ENCODE peak calls at places on chromosomes 4 and X, in seven cellular contexts. One of them, this sample, is unnamed. For H3K27me3, the result is how much of the 10 kb centered on the place peaks cover.

GRCh38 chr4:105092356-105092755 is 54.3 kb upstream of the TET2 start:
- DNase-seq in body of pancreas: no peak
- DNase-seq in esophagus squamous epithelium: no peak
- DNase-seq in lower lobe of right lung: no peak
- DNase-seq in pancreas: no peak
- DNase-seq in GM23248: peak
- DNase-seq in uterus: peak
- DNase-seq in this sample: no peak

GRCh38 chrX:47093248-47093647 is 15.0 kb downstream of the RGN start:
- DNase-seq in lower lobe of right lung: no peak
- DNase-seq in esophagus squamous epithelium: no peak
- DNase-seq in pancreas: no peak
- DNase-seq in GM23248: peak
- DNase-seq in body of pancreas: no peak
- DNase-seq in uterus: no peak
- DNase-seq in this sample: no peak

GRCh38 chr4:165626316-165626715 is 246.7 kb upstream of the TLL1 start:
- DNase-seq in uterus: no peak
- DNase-seq in body of pancreas: no peak
- DNase-seq in esophagus squamous epithelium: no peak
- DNase-seq in GM23248: no peak
- DNase-seq in lower lobe of right lung: no peak
- DNase-seq in pancreas: no peak
- DNase-seq in this sample: no peak

GRCh38 chr4:176593943-176594342 is 198.8 kb downstream of the VEGFC start:
- DNase-seq in body of pancreas: no peak
- DNase-seq in lower lobe of right lung: no peak
- DNase-seq in esophagus squamous epithelium: no peak
- DNase-seq in GM23248: no peak
- DNase-seq in uterus: no peak
- DNase-seq in pancreas: no peak
- DNase-seq in this sample: no peak

GRCh38 chrX:46860536-46860935 is 23.7 kb downstream of the RP2 start:
- DNase-seq in lower lobe of right lung: no peak
- DNase-seq in pancreas: no peak
- DNase-seq in esophagus squamous epithelium: no peak
- DNase-seq in body of pancreas: no peak
- DNase-seq in uterus: no peak
- DNase-seq in GM23248: no peak
- DNase-seq in this sample: no peak

GRCh38 chr4:75235359-75235951 is 278.7 kb downstream of the RCHY1 start:
- DNase-seq in pancreas: no peak
- DNase-seq in uterus: no peak
- DNase-seq in lower lobe of right lung: no peak
- DNase-seq in GM23248: no peak
- DNase-seq in body of pancreas: no peak
- DNase-seq in esophagus squamous epithelium: no peak
- DNase-seq in this sample: no peak

GRCh38 chr4:100736651-100737450 is 219.0 kb upstream of the EMCN start:
- DNase-seq in GM23248: peak
- DNase-seq in esophagus squamous epithelium: no peak
- DNase-seq in body of pancreas: no peak
- DNase-seq in lower lobe of right lung: no peak
- DNase-seq in pancreas: no peak
- DNase-seq in uterus: peak
- DNase-seq in this sample: no peak

GRCh38 chrX:2828404-2829065 is at the start of gene GYG2:
- DNase-seq in pancreas: no peak
- DNase-seq in body of pancreas: peak
- DNase-seq in esophagus squamous epithelium: no peak
- DNase-seq in GM23248: peak
- DNase-seq in uterus: no peak
- DNase-seq in lower lobe of right lung: no peak
- DNase-seq in this sample: no peak

GRCh38 chr4:147009875-147010274 is 64.2 kb upstream of the TTC29 start:
- DNase-seq in lower lobe of right lung: no peak
- DNase-seq in pancreas: no peak
- DNase-seq in uterus: no peak
- DNase-seq in GM23248: no peak
- DNase-seq in body of pancreas: no peak
- DNase-seq in esophagus squamous epithelium: no peak
- DNase-seq in this sample: no peak

GRCh38 chrX:97597954-97598353 is 714.2 kb downstream of the RPA4 start:
- DNase-seq in lower lobe of right lung: no peak
- DNase-seq in body of pancreas: no peak
- DNase-seq in pancreas: no peak
- DNase-seq in GM23248: no peak
- DNase-seq in esophagus squamous epithelium: no peak
- DNase-seq in uterus: no peak
- DNase-seq in this sample: no peak

GRCh38 chr4:111957131-111957530 is 188.1 kb upstream of the FAM241A start:
- DNase-seq in pancreas: no peak
- DNase-seq in body of pancreas: no peak
- DNase-seq in GM23248: no peak
- DNase-seq in esophagus squamous epithelium: no peak
- DNase-seq in lower lobe of right lung: no peak
- DNase-seq in uterus: no peak
- DNase-seq in this sample: no peak

GRCh38 chrX:81996166-81996565 is 794.3 kb downstream of the SH3BGRL start:
- DNase-seq in body of pancreas: no peak
- DNase-seq in lower lobe of right lung: no peak
- DNase-seq in uterus: no peak
- DNase-seq in pancreas: no peak
- DNase-seq in esophagus squamous epithelium: no peak
- DNase-seq in GM23248: no peak
- DNase-seq in this sample: no peak

GRCh38 chr4:144174401-144175067 is 34.0 kb upstream of the GYPA start:
- DNase-seq in GM23248: peak
- DNase-seq in pancreas: no peak
- DNase-seq in lower lobe of right lung: no peak
- DNase-seq in uterus: no peak
- DNase-seq in body of pancreas: peak
- DNase-seq in esophagus squamous epithelium: no peak
- DNase-seq in this sample: no peak

GRCh38 chr4:78528327-78528726 is 23.2 kb upstream of the ANXA3 start:
- DNase-seq in lower lobe of right lung: no peak
- DNase-seq in uterus: no peak
- DNase-seq in esophagus squamous epithelium: no peak
- DNase-seq in body of pancreas: no peak
- DNase-seq in GM23248: peak
- DNase-seq in pancreas: no peak
- DNase-seq in this sample: no peak

GRCh38 chr4:72971572-72971971 is 97.9 kb downstream of the COX18 start:
- DNase-seq in pancreas: no peak
- DNase-seq in esophagus squamous epithelium: no peak
- DNase-seq in GM23248: peak
- DNase-seq in body of pancreas: no peak
- DNase-seq in uterus: no peak
- DNase-seq in lower lobe of right lung: no peak
- DNase-seq in this sample: no peak

GRCh38 chrX:154544885-154545284 is 1.8 kb downstream of the G6PD start:
- DNase-seq in lower lobe of right lung: no peak
- DNase-seq in body of pancreas: no peak
- DNase-seq in esophagus squamous epithelium: no peak
- DNase-seq in GM23248: no peak
- DNase-seq in pancreas: no peak
- DNase-seq in uterus: no peak
- DNase-seq in this sample: no peak
- H3K27ac ChIP-seq in lower lobe of right lung: no peak
- H3K27ac ChIP-seq in body of pancreas: no peak
- H3K27ac ChIP-seq in esophagus squamous epithelium: peak
- H3K27ac ChIP-seq in GM23248: no peak
- H3K27ac ChIP-seq in pancreas: no peak
- H3K27ac ChIP-seq in uterus: no peak
- H3K27ac ChIP-seq in this sample: peak

GRCh38 chr4:5921578-5921977 is 28.7 kb upstream of the CRMP1 start:
- DNase-seq in body of pancreas: no peak
- DNase-seq in uterus: no peak
- DNase-seq in lower lobe of right lung: no peak
- DNase-seq in esophagus squamous epithelium: no peak
- DNase-seq in pancreas: no peak
- DNase-seq in GM23248: no peak
- DNase-seq in this sample: no peak

GRCh38 chr4:5921074-5921473 is 28.2 kb upstream of the CRMP1 start:
- DNase-seq in esophagus squamous epithelium: no peak
- DNase-seq in uterus: no peak
- DNase-seq in GM23248: peak
- DNase-seq in lower lobe of right lung: no peak
- DNase-seq in body of pancreas: no peak
- DNase-seq in pancreas: no peak
- DNase-seq in this sample: no peak

GRCh38 chr4:5919571-5919970 is 26.7 kb upstream of the CRMP1 start:
- DNase-seq in GM23248: no peak
- DNase-seq in body of pancreas: no peak
- DNase-seq in pancreas: no peak
- DNase-seq in uterus: no peak
- DNase-seq in lower lobe of right lung: no peak
- DNase-seq in esophagus squamous epithelium: no peak
- DNase-seq in this sample: no peak

GRCh38 chr4:5918331-5919030 is 25.6 kb upstream of the CRMP1 start:
- DNase-seq in lower lobe of right lung: no peak
- DNase-seq in body of pancreas: no peak
- DNase-seq in uterus: no peak
- DNase-seq in pancreas: no peak
- DNase-seq in esophagus squamous epithelium: no peak
- DNase-seq in GM23248: no peak
- DNase-seq in this sample: no peak

GRCh38 chr4:5919044-5919443 is 26.2 kb upstream of the CRMP1 start:
- DNase-seq in body of pancreas: no peak
- DNase-seq in pancreas: no peak
- DNase-seq in esophagus squamous epithelium: no peak
- DNase-seq in GM23248: no peak
- DNase-seq in lower lobe of right lung: no peak
- DNase-seq in uterus: no peak
- DNase-seq in this sample: no peak
- H3K27me3 ChIP-seq in body of pancreas: under half
- H3K27me3 ChIP-seq in pancreas: under half
- H3K27me3 ChIP-seq in esophagus squamous epithelium: half or more
- H3K27me3 ChIP-seq in GM23248: under half
- H3K27me3 ChIP-seq in lower lobe of right lung: under half
- H3K27me3 ChIP-seq in uterus: under half
- H3K27me3 ChIP-seq in this sample: under half

GRCh38 chrX:135287266-135287823 is 21.9 kb upstream of the ETDC start:
- DNase-seq in GM23248: no peak
- DNase-seq in lower lobe of right lung: no peak
- DNase-seq in body of pancreas: no peak
- DNase-seq in pancreas: no peak
- DNase-seq in esophagus squamous epithelium: no peak
- DNase-seq in uterus: no peak
- DNase-seq in this sample: no peak
- H3K27ac ChIP-seq in GM23248: no peak
- H3K27ac ChIP-seq in lower lobe of right lung: no peak
- H3K27ac ChIP-seq in body of pancreas: no peak
- H3K27ac ChIP-seq in pancreas: no peak
- H3K27ac ChIP-seq in esophagus squamous epithelium: no peak
- H3K27ac ChIP-seq in uterus: no peak
- H3K27ac ChIP-seq in this sample: no peak

GRCh38 chr4:7802093-7802726 is 137.5 kb downstream of the AFAP1 start:
- DNase-seq in esophagus squamous epithelium: no peak
- DNase-seq in uterus: peak
- DNase-seq in GM23248: peak
- DNase-seq in lower lobe of right lung: peak
- DNase-seq in pancreas: peak
- DNase-seq in body of pancreas: peak
- DNase-seq in this sample: peak
- H3K27me3 ChIP-seq in esophagus squamous epithelium: under half
- H3K27me3 ChIP-seq in uterus: under half
- H3K27me3 ChIP-seq in GM23248: under half
- H3K27me3 ChIP-seq in lower lobe of right lung: under half
- H3K27me3 ChIP-seq in pancreas: under half
- H3K27me3 ChIP-seq in body of pancreas: under half
- H3K27me3 ChIP-seq in this sample: under half

This sample was measured in upper lobe of right lung.